ENCODE peak calls at places on chromosomes 11 and 22, in six cellular contexts. One of them, this sample, is unnamed.

GRCh38 chr22:37230673-37231405 is 13.2 kb downstream of the RAC2 start:
- DNase-seq in K562: no peak
- DNase-seq in HEK293T: no peak
- DNase-seq in A549: no peak
- DNase-seq in GM12878: peak; percentile 61
- DNase-seq in HepG2: no peak
- DNase-seq in this sample: no peak

GRCh38 chr11:123429336-123429735 is 733 bp upstream of the GRAMD1B start:
- DNase-seq in A549: no peak
- DNase-seq in K562: no peak
- DNase-seq in GM12878: no peak
- DNase-seq in HepG2: no peak
- DNase-seq in HEK293T: no peak
- DNase-seq in this sample: peak; percentile 86

GRCh38 chr11:15599376-15599775 is 484.7 kb downstream of the INSC start:
- DNase-seq in HEK293T: no peak
- DNase-seq in HepG2: no peak
- DNase-seq in K562: no peak
- DNase-seq in A549: no peak
- DNase-seq in GM12878: no peak
- DNase-seq in this sample: no peak

GRCh38 chr11:12043959-12044772 is 35.7 kb upstream of the DKK3 start:
- DNase-seq in K562: peak; percentile 78
- DNase-seq in GM12878: no peak
- DNase-seq in HepG2: peak; percentile 87
- DNase-seq in A549: peak; percentile 91
- DNase-seq in HEK293T: peak; percentile 78
- DNase-seq in this sample: peak; percentile 100

GRCh38 chr22:46453006-46453828 is 84.2 kb downstream of the CELSR1 start:
- DNase-seq in HEK293T: no peak
- DNase-seq in K562: no peak
- DNase-seq in GM12878: no peak
- DNase-seq in HepG2: peak; percentile 83
- DNase-seq in A549: no peak
- DNase-seq in this sample: no peak

GRCh38 chr11:68142028-68142412 is 20.8 kb upstream of the CHKA start:
- DNase-seq in K562: no peak
- DNase-seq in HepG2: no peak
- DNase-seq in GM12878: no peak
- DNase-seq in A549: no peak
- DNase-seq in HEK293T: no peak
- DNase-seq in this sample: no peak

GRCh38 chr11:108587109-108587508 is 6.5 kb downstream of the EXPH5 start:
- DNase-seq in HEK293T: no peak
- DNase-seq in K562: no peak
- DNase-seq in GM12878: no peak
- DNase-seq in HepG2: no peak
- DNase-seq in A549: no peak
- DNase-seq in this sample: no peak

GRCh38 chr11:69215784-69216415 is 60.2 kb downstream of the SMIM38 start:
- DNase-seq in HepG2: no peak
- DNase-seq in GM12878: no peak
- DNase-seq in HEK293T: no peak
- DNase-seq in K562: no peak
- DNase-seq in A549: peak; percentile 51
- DNase-seq in this sample: peak; percentile 71

GRCh38 chr11:6667733-6668374 is 12.2 kb upstream of the DCHS1 start:
- DNase-seq in HepG2: peak; percentile 41
- DNase-seq in HEK293T: peak; percentile 37
- DNase-seq in GM12878: peak; percentile 48
- DNase-seq in K562: peak; percentile 54
- DNase-seq in A549: peak; percentile 21
- DNase-seq in this sample: peak; percentile 24

GRCh38 chr11:94678901-94679300 is 89.3 kb upstream of the AMOTL1 start:
- DNase-seq in K562: no peak
- DNase-seq in GM12878: no peak
- DNase-seq in HEK293T: no peak
- DNase-seq in A549: no peak
- DNase-seq in HepG2: no peak
- DNase-seq in this sample: no peak

GRCh38 chr22:20779813-20780148 is 5.9 kb downstream of the SERPIND1 start:
- DNase-seq in K562: no peak
- DNase-seq in A549: no peak
- DNase-seq in GM12878: no peak
- DNase-seq in HEK293T: no peak
- DNase-seq in HepG2: no peak
- DNase-seq in this sample: peak; percentile 57

GRCh38 chr22:20776624-20777405 is 2.9 kb downstream of the SERPIND1 start:
- DNase-seq in HEK293T: no peak
- DNase-seq in HepG2: peak; percentile 86
- DNase-seq in A549: no peak
- DNase-seq in K562: no peak
- DNase-seq in GM12878: no peak
- DNase-seq in this sample: no peak

GRCh38 chr22:20775342-20775895 is 1.5 kb downstream of the SERPIND1 start:
- DNase-seq in HEK293T: no peak
- DNase-seq in HepG2: no peak
- DNase-seq in GM12878: no peak
- DNase-seq in A549: no peak
- DNase-seq in K562: no peak
- DNase-seq in this sample: no peak

GRCh38 chr22:20779014-20779812 is 5.3 kb downstream of the SERPIND1 start:
- DNase-seq in K562: no peak
- DNase-seq in HepG2: no peak
- DNase-seq in GM12878: no peak
- DNase-seq in HEK293T: no peak
- DNase-seq in A549: no peak
- DNase-seq in this sample: no peak

DNA sequence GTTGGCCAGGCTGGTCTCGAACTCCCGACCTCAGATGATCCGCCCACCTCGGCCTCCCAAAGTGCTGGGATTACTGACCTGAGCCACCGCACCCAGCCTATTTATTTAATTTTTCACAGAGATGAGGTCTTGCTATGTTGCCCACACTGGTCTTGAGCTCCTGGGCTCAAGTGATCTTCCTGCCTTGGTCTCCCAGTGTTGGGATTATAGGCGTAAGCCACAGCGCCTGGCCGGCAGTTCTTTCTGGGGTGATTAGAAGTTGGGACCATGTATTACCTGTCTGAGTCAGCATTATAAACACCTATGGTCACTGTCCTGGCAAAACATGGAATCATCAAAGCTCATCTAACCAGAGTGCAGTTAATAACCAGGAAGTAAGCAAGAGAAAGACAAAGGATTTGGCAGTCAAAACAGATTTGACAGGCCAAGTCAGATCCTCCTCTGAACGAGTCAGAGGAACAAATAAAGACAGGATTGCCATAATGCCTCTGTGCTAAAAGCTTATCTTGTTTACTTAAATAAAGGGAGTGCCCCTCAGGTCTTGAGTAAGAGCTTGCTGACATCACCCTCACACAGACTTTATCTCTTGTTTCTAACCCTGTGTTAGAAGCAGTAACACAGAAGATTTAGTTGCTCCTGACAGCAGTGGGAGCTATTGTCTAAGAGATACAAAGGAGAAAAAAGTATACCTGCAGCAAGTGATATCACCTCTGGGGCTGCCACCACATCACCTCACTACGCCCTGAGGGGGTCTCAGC is 3.7 kb downstream of the SERPIND1 start:
- DNase-seq in K562: peak; percentile 98
- DNase-seq in HepG2: peak; percentile 99
- DNase-seq in GM12878: no peak
- DNase-seq in A549: peak; percentile 85
- DNase-seq in HEK293T: no peak
- DNase-seq in this sample: peak; percentile 94
- TF ChIP-seq BHLHE40 in K562: peak; percentile 95
- TF ChIP-seq BHLHE40 in HepG2: no peak
- TF ChIP-seq BHLHE40 in GM12878: no peak
- TF ChIP-seq BHLHE40 in A549: no peak
- TF ChIP-seq BHLHE40 in HEK293T: no peak
- TF ChIP-seq BHLHE40 in this sample: peak; percentile 49

GRCh38 chr11:761526-762108 is 14.4 kb downstream of the TALDO1 start:
- DNase-seq in A549: no peak
- DNase-seq in K562: no peak
- DNase-seq in HEK293T: no peak
- DNase-seq in HepG2: no peak
- DNase-seq in GM12878: no peak
- DNase-seq in this sample: no peak
- TF ChIP-seq BHLHE40 in A549: no peak
- TF ChIP-seq BHLHE40 in K562: no peak
- TF ChIP-seq BHLHE40 in HEK293T: no peak
- TF ChIP-seq BHLHE40 in HepG2: no peak
- TF ChIP-seq BHLHE40 in GM12878: no peak
- TF ChIP-seq BHLHE40 in this sample: no peak

GRCh38 chr11:121722431-121723256 is 269.9 kb upstream of the SORL1-AS1 start:
- DNase-seq in HEK293T: no peak
- DNase-seq in K562: no peak
- DNase-seq in GM12878: no peak
- DNase-seq in A549: no peak
- DNase-seq in HepG2: peak; percentile 87
- DNase-seq in this sample: peak; percentile 89
- TF ChIP-seq BHLHE40 in HEK293T: no peak
- TF ChIP-seq BHLHE40 in K562: no peak
- TF ChIP-seq BHLHE40 in GM12878: no peak
- TF ChIP-seq BHLHE40 in A549: no peak
- TF ChIP-seq BHLHE40 in HepG2: peak; percentile 62
- TF ChIP-seq BHLHE40 in this sample: peak; percentile 64

DNA sequence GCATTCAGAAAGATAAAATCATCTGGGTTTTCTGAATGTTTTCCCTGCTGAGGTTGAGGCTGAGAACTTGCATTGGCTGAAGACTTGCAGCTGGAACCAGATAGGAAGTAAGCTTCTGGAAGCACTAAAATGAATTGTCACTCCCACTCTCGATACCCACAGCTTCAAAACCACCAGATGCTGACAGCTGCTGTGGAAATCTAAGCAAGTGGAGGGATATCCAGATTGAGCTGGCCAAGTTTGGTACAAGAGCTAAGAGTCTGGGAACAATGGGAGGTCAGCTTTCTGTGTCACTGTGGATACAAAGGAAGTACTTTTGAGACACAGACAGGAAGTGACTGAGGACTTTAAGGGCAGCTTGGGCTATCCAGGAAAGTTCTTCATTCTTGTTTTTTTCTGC is 51.3 kb upstream of the CD44 start:
- DNase-seq in A549: no peak
- DNase-seq in GM12878: no peak
- DNase-seq in HEK293T: no peak
- DNase-seq in K562: no peak
- DNase-seq in HepG2: no peak
- DNase-seq in this sample: peak; percentile 53
- TF ChIP-seq BHLHE40 in A549: no peak
- TF ChIP-seq BHLHE40 in GM12878: no peak
- TF ChIP-seq BHLHE40 in HEK293T: no peak
- TF ChIP-seq BHLHE40 in K562: no peak
- TF ChIP-seq BHLHE40 in HepG2: no peak
- TF ChIP-seq BHLHE40 in this sample: no peak

DNA sequence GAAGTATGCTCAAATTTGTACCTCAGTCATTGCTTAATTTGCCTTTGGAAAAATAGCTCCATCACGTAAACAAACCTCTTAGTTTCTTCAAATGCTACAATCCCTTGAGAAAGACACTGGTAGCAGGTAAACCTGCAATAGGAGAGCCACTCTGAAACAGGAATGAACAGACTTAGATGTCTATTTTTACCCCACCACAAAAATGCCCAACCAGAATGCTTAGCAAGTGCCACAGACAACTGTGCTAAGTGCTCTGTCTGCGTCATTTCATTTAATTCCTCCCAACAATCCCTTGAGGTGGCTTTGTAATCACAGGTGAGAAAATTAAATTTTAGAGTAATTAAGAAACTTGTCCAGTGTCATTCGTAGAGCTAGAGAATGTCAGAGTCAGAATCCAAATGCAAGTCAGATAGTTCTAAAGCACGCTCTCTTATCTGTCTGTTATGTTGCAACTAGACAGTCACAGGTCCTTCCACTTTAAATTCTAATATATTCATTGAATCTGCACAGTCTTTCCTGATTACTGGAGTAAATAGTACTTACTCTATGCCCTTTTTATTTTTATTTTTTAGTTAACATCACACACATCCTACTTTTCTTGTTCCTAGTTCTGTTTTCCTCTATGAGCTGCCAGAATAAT is 89.0 kb upstream of the GRIA4 start:
- DNase-seq in K562: no peak
- DNase-seq in GM12878: no peak
- DNase-seq in HEK293T: no peak
- DNase-seq in A549: no peak
- DNase-seq in HepG2: no peak
- DNase-seq in this sample: no peak
- TF ChIP-seq BHLHE40 in K562: no peak
- TF ChIP-seq BHLHE40 in GM12878: no peak
- TF ChIP-seq BHLHE40 in HEK293T: no peak
- TF ChIP-seq BHLHE40 in A549: no peak
- TF ChIP-seq BHLHE40 in HepG2: no peak
- TF ChIP-seq BHLHE40 in this sample: no peak

GRCh38 chr11:35555238-35555887 is 29.9 kb upstream of the PAMR1 start:
- DNase-seq in A549: no peak
- DNase-seq in K562: no peak
- DNase-seq in GM12878: no peak
- DNase-seq in HEK293T: no peak
- DNase-seq in HepG2: no peak
- DNase-seq in this sample: peak; percentile 66
- TF ChIP-seq BHLHE40 in A549: no peak
- TF ChIP-seq BHLHE40 in K562: no peak
- TF ChIP-seq BHLHE40 in GM12878: no peak
- TF ChIP-seq BHLHE40 in HEK293T: no peak
- TF ChIP-seq BHLHE40 in HepG2: no peak
- TF ChIP-seq BHLHE40 in this sample: no peak

DNA sequence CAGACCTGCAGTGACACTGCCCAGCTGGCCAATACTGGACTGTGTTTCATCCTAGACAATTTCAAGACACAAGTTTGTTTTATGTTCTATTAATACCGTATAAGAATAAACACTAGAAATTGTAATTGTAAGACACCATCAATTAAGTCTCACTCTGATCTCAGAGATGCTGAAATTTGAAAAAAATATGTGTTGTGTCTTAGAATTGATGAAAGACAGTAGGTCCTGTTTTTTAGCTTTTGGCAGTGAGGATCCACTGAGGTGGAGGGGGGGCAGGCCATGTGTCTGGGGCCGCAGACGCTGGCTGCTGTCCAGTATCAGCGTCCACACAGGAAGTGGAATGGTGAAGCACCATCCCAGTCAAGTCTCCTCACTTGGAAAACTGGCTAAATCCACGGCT is 22.5 kb upstream of the ALG8 start:
- DNase-seq in HEK293T: no peak
- DNase-seq in HepG2: no peak
- DNase-seq in K562: no peak
- DNase-seq in GM12878: no peak
- DNase-seq in A549: no peak
- DNase-seq in this sample: peak; percentile 42
- TF ChIP-seq BHLHE40 in HEK293T: no peak
- TF ChIP-seq BHLHE40 in HepG2: no peak
- TF ChIP-seq BHLHE40 in K562: no peak
- TF ChIP-seq BHLHE40 in GM12878: no peak
- TF ChIP-seq BHLHE40 in A549: no peak
- TF ChIP-seq BHLHE40 in this sample: no peak

This sample was measured in IMR-90.